ENCODE peak calls at places on chromosome 1, in ten cellular contexts. E is activated CD4-positive, alpha-beta T cell treated with anti-CD3 and anti-CD28 coated beads, Interleukin-2, amount 50 U/mL, for 48 hours; P is stomach; O is SHP77; T is stimulated activated CD4-positive, alpha-beta T cell treated with anti-CD3 and anti-CD28 coated beads, Interleukin-1b, Interleukin-23, amount 100 ng/mL, for 24 hours; I is NCI-H510A treated with DMSO at 0.1 percent for 48 hours; H is tibial nerve; C is NCI-H1092; G is T follicular helper cell; W is EL. D is an unnamed sample.

GRCh38 chr1:244576259-244576892 is 76.5 kb upstream of the DESI2 start:
- DNase-seq in I (no peak), G (no peak), W (no peak), C (no peak), E (no peak), T (no peak), P (no peak), O (no peak), H (no peak), D (no peak)

GRCh38 chr1:220380885-220381284 is 108.6 kb upstream of the RAB3GAP2 start:
- DNase-seq in C (no peak), O (no peak), I (no peak), T (no peak), W (no peak), P (no peak), H (no peak), G (no peak), E (no peak), D (no peak)

GRCh38 chr1:92096317-92096716 is 16.2 kb downstream of the BTBD8 start:
- DNase-seq in I (no peak), H (no peak), G (no peak), O (no peak), E (no peak), W (no peak), T (no peak), P (no peak), C (no peak), D (no peak)

GRCh38 chr1:195894411-195894810 is 713.8 kb downstream of the KCNT2 start:
- DNase-seq in P (no peak), I (no peak), C (no peak), T (no peak), O (no peak), G (no peak), W (peak; percentile 41), H (no peak), E (no peak), D (no peak)

GRCh38 chr1:87787551-87787950 is 458.9 kb downstream of the LMO4 start:
- DNase-seq in W (peak; percentile 15), G (no peak), O (no peak), T (no peak), I (no peak), H (no peak), P (no peak), E (no peak), C (no peak), D (no peak)

GRCh38 chr1:10643607-10644306 is 152.7 kb downstream of the CASZ1 start:
- DNase-seq in G (no peak), W (no peak), C (no peak), P (no peak), O (peak; percentile 50), H (no peak), T (no peak), I (peak; percentile 95), E (no peak), D (no peak)

GRCh38 chr1:184301228-184301627 is 85.6 kb upstream of the C1orf21 start:
- DNase-seq in G (no peak), W (no peak), C (no peak), I (no peak), O (no peak), P (no peak), T (no peak), H (no peak), E (no peak), D (no peak)

GRCh38 chr1:169087876-169088275 is 18.6 kb upstream of the ATP1B1 start:
- DNase-seq in G (no peak), T (no peak), O (no peak), E (no peak), H (no peak), C (no peak), W (no peak), I (no peak), P (no peak), D (no peak)

GRCh38 chr1:116737020-116737854 is 17.0 kb upstream of the CD2 start:
- DNase-seq in G (peak; percentile 63), T (no peak), O (peak; percentile 58), W (peak; percentile 60), C (peak; percentile 12), I (peak; percentile 67), P (peak; percentile 59), E (peak; percentile 78), H (peak; percentile 36), D (peak; percentile 41)

GRCh38 chr1:19044471-19044870 is 88.0 kb upstream of the IFFO2 start:
- DNase-seq in I (no peak), P (no peak), E (no peak), O (no peak), W (no peak), H (no peak), T (no peak), C (no peak), G (no peak), D (no peak)

GRCh38 chr1:13517193-13517812 is 3.5 kb upstream of the LRRC38 start:
- DNase-seq in T (no peak), I (no peak), H (no peak), G (no peak), C (no peak), O (peak; percentile 16), E (peak; percentile 12), W (no peak), P (no peak), D (no peak)

GRCh38 chr1:168582690-168583325 is 6.4 kb downstream of the XCL1 start:
- DNase-seq in I (no peak), G (no peak), E (no peak), P (no peak), H (no peak), O (no peak), C (no peak), T (no peak), W (peak; percentile 12), D (no peak)

GRCh38 chr1:61182049-61182448 is 99.7 kb downstream of the NFIA start:
- DNase-seq in I (no peak), C (no peak), E (no peak), G (no peak), W (peak; percentile 52), H (peak; percentile 35), T (no peak), P (no peak), O (no peak), D (no peak)

GRCh38 chr1:19454265-19455198 is 30.8 kb downstream of the CAPZB start:
- DNase-seq in T (no peak), C (no peak), I (no peak), E (no peak), O (no peak), G (no peak), H (no peak), W (no peak), P (no peak), D (no peak)

GRCh38 chr1:220317161-220317560 is 44.9 kb upstream of the RAB3GAP2 start:
- DNase-seq in C (no peak), T (no peak), G (no peak), I (no peak), P (no peak), O (no peak), E (no peak), H (no peak), W (no peak), D (no peak)

GRCh38 chr1:94119796-94120590 is 955 bp downstream of the ABCA4 start:
- DNase-seq in W (no peak), T (no peak), P (no peak), G (no peak), I (no peak), C (no peak), O (no peak), H (no peak), E (no peak), D (no peak)

GRCh38 chr1:160520999-160521398 is 2.1 kb downstream of the SLAMF6 start:
- DNase-seq in G (no peak), W (no peak), C (no peak), H (no peak), O (no peak), E (no peak), T (no peak), I (no peak), P (no peak), D (no peak)

GRCh38 chr1:198967566-198967965 is 328.7 kb downstream of the PTPRC start:
- DNase-seq in H (no peak), E (no peak), W (no peak), T (no peak), C (no peak), I (no peak), G (no peak), O (no peak), P (no peak), D (no peak)

GRCh38 chr1:169474302-169474701 is 11.4 kb downstream of the SLC19A2 start:
- DNase-seq in E (no peak), T (no peak), I (no peak), W (no peak), O (no peak), G (no peak), C (no peak), H (no peak), P (no peak), D (no peak)

GRCh38 chr1:24236170-24237045 is 49.3 kb upstream of the IFNLR1 start:
- DNase-seq in G (no peak), W (peak; percentile 51), C (no peak), P (peak; percentile 43), I (no peak), T (peak; percentile 6), H (no peak), E (peak; percentile 72), O (no peak), D (no peak)

GRCh38 chr1:24052119-24052695 is 59.7 kb downstream of the MYOM3 start:
- DNase-seq in I (no peak), G (no peak), O (no peak), T (no peak), E (no peak), C (no peak), H (no peak), P (no peak), W (no peak), D (no peak)

GRCh38 chr1:207644852-207645631 is at the start of gene CR1L:
- DNase-seq in E (peak; percentile 83), O (no peak), W (peak; percentile 77), T (peak; percentile 38), I (peak; percentile 72), G (peak; percentile 46), H (peak; percentile 72), P (peak; percentile 80), C (peak; percentile 72), D (no peak)

GRCh38 chr1:40848530-40849189 is 13.5 kb downstream of the CITED4 start:
- DNase-seq in T (no peak), O (peak; percentile 69), I (peak; percentile 93), C (peak; percentile 54), G (no peak), P (peak; percentile 81), W (peak; percentile 70), H (peak; percentile 49), E (peak; percentile 30), D (peak; percentile 11)

GRCh38 chr1:226640737-226641136 is 92.2 kb downstream of the STUM start:
- DNase-seq in E (no peak), I (no peak), C (no peak), H (no peak), T (no peak), O (no peak), W (no peak), P (no peak), G (no peak), D (no peak)

D was measured in NCI-H446 treated with DMSO at 0.1 percent for 48 hours.